ENCODE peak calls at places on chromosome 10, in five cellular contexts. Q, U, G, T and P are unnamed samples.

GRCh38 chr10:21020545-21020944 is 123.4 kb upstream of the NEBL start:
- DNase-seq in G (no peak), Q (no peak), U (no peak), T (no peak), P (no peak)

GRCh38 chr10:100713859-100714565 is 31.4 kb upstream of the PAX2 start:
- DNase-seq in T (no peak), U (no peak), Q (no peak), G (no peak), P (no peak)

GRCh38 chr10:60098676-60099601 is 192.6 kb upstream of the CCDC6 start:
- DNase-seq in G (no peak), U (no peak), T (no peak), Q (no peak), P (no peak)

GRCh38 chr10:15189133-15189881 is 20.8 kb upstream of the NMT2 start:
- DNase-seq in Q (no peak), T (no peak), U (no peak), G (no peak), P (no peak)

GRCh38 chr10:28761084-28761875 is 84.0 kb downstream of the BAMBI start:
- DNase-seq in T (no peak), Q (no peak), G (no peak), U (no peak), P (no peak)

GRCh38 chr10:119177708-119178370 is 773 bp downstream of the PRDX3 start:
- DNase-seq in T (no peak), U (no peak), Q (no peak), G (no peak), P (no peak)

GRCh38 chr10:93859049-93859655 is 34.6 kb upstream of the SLC35G1 start:
- DNase-seq in G (no peak), T (no peak), Q (no peak), U (no peak), P (no peak)

GRCh38 chr10:101653536-101653935 is 41.4 kb downstream of the FBXW4 start:
- DNase-seq in G (no peak), Q (no peak), T (no peak), U (no peak), P (no peak)

GRCh38 chr10:126104767-126105166 is 208.4 kb downstream of the FANK1 start:
- DNase-seq in G (no peak), Q (no peak), U (no peak), T (no peak), P (no peak)

GRCh38 chr10:114303556-114303955 is 64.5 kb downstream of the VWA2 start:
- DNase-seq in U (no peak), Q (no peak), T (no peak), G (no peak), P (no peak)

GRCh38 chr10:91683976-91684375 is 51.1 kb upstream of the PPP1R3C start:
- DNase-seq in U (no peak), T (no peak), G (no peak), Q (no peak), P (no peak)

GRCh38 chr10:94310369-94310768 is 52.4 kb downstream of the NOC3L start:
- DNase-seq in U (no peak), T (no peak), G (no peak), Q (no peak), P (no peak)

GRCh38 chr10:131636116-131636515 is 264.7 kb upstream of the PPP2R2D start:
- DNase-seq in Q (no peak), U (no peak), T (peak; percentile 24), G (no peak), P (no peak)

GRCh38 chr10:88820990-88821389 is 18.5 kb downstream of the LIPM start:
- DNase-seq in G (no peak), Q (no peak), T (no peak), U (no peak), P (no peak)